ENCODE peak calls at places on chromosomes 13 and 19, in nine cellular contexts. C is HT-29; Y is stimulated activated naive CD4-positive, alpha-beta T cell treated with Interleukin-2 at 50 U/mL for 16 hours; T is amygdala; I is amniotic stem cell; X is stromal cell of bone marrow; D is heart right ventricle; G is neural progenitor cell; H is hypothalamus. J is an unnamed sample.

GRCh38 chr13:93624371-93624777 is 397.8 kb downstream of the GPC6 start:
- DNase-seq in D (no peak), Y (no peak), X (no peak), C (no peak), H (no peak), I (no peak), G (no peak), T (no peak), J (no peak)

GRCh38 chr13:44816701-44817684 is 172.3 kb downstream of the NUFIP1 start:
- DNase-seq in H (no peak), I (no peak), X (no peak), T (no peak), G (no peak), Y (no peak), D (no peak), C (no peak), J (no peak)

GRCh38 chr13:99432637-99433542 is 68.4 kb upstream of the TM9SF2 start:
- DNase-seq in Y (peak), I (peak), D (peak), C (peak), G (peak), T (peak), H (peak), X (peak), J (no peak)

GRCh38 chr13:40191186-40191980 is 475.1 kb downstream of the FOXO1 start:
- DNase-seq in D (no peak), G (no peak), C (no peak), T (no peak), I (no peak), X (no peak), Y (no peak), H (peak), J (no peak)

GRCh38 chr19:38061294-38061693 is 154.3 kb downstream of the SIPA1L3 start:
- DNase-seq in H (no peak), I (peak), G (no peak), D (no peak), T (no peak), Y (no peak), X (no peak), C (no peak), J (no peak)

GRCh38 chr13:28796938-28797257 is 23.2 kb upstream of the MTUS2 start:
- DNase-seq in H (no peak), I (no peak), T (no peak), X (no peak), G (no peak), D (no peak), Y (no peak), C (no peak), J (no peak)

GRCh38 chr13:75550159-75550567 is 572 bp downstream of the UCHL3 start:
- DNase-seq in G (peak), T (no peak), D (no peak), X (peak), I (peak), Y (peak), C (peak), H (no peak), J (no peak)

GRCh38 chr19:49150106-49150943 is 4.9 kb downstream of the HRC start:
- DNase-seq in C (peak), X (peak), H (peak), G (peak), T (peak), I (no peak), Y (peak), D (peak), J (peak)

GRCh38 chr19:44308011-44308410 is 3.2 kb upstream of the ZNF235 start:
- DNase-seq in T (no peak), X (no peak), H (no peak), G (no peak), I (no peak), C (no peak), D (no peak), Y (no peak), J (no peak)

GRCh38 chr13:32587014-32587773 is 942 bp downstream of the PDS5B start:
- DNase-seq in D (peak), Y (peak), H (peak), G (peak), C (peak), T (peak), X (peak), I (peak), J (peak)

GRCh38 chr13:44299544-44299943 is 74.1 kb upstream of the SERP2 start:
- DNase-seq in T (no peak), X (no peak), C (no peak), H (no peak), I (no peak), D (no peak), Y (no peak), G (no peak), J (no peak)

GRCh38 chr19:5823579-5824281 is 15.8 kb downstream of the FUT6 start:
- DNase-seq in T (no peak), H (no peak), C (peak), Y (no peak), G (no peak), I (no peak), X (no peak), D (no peak), J (no peak)

GRCh38 chr13:21550918-21551317 is 53.1 kb downstream of the MICU2 start:
- DNase-seq in Y (no peak), H (no peak), G (no peak), I (no peak), X (no peak), T (no peak), C (no peak), D (no peak), J (no peak)

GRCh38 chr13:64272681-64273080 is 2857.0 kb upstream of the PCDH20 start:
- DNase-seq in H (no peak), G (no peak), I (no peak), C (no peak), X (no peak), T (no peak), Y (no peak), D (no peak), J (no peak)

GRCh38 chr13:42996584-42996983 is 4.5 kb upstream of the EPSTI1 start:
- DNase-seq in X (peak), I (peak), G (no peak), C (no peak), D (no peak), T (no peak), Y (no peak), H (no peak), J (no peak)

GRCh38 chr13:44165172-44165894 is 208.3 kb upstream of the SERP2 start:
- DNase-seq in H (no peak), T (no peak), D (no peak), G (no peak), Y (no peak), I (no peak), X (no peak), C (no peak), J (no peak)

GRCh38 chr13:92224052-92224821 is 825.8 kb downstream of the GPC5 start:
- DNase-seq in T (no peak), Y (no peak), G (no peak), H (no peak), D (no peak), I (no peak), X (peak), C (no peak), J (no peak)

GRCh38 chr13:43074824-43075510 is 51.6 kb downstream of the DNAJC15 start:
- DNase-seq in D (no peak), T (no peak), I (no peak), G (no peak), Y (no peak), X (no peak), H (no peak), C (no peak), J (no peak)

GRCh38 chr19:41919948-41920712 is 8.1 kb downstream of the ERFL start:
- DNase-seq in H (no peak), Y (no peak), C (no peak), D (no peak), T (no peak), X (no peak), G (no peak), I (no peak), J (no peak)

GRCh38 chr13:94112227-94112626 is 367.3 kb downstream of the DCT start:
- DNase-seq in G (no peak), D (no peak), H (no peak), Y (no peak), X (peak), I (peak), T (no peak), C (no peak), J (no peak)

GRCh38 chr19:2586196-2586595 is 110.3 kb downstream of the GADD45B start:
- DNase-seq in H (no peak), X (no peak), D (no peak), G (no peak), C (no peak), I (no peak), T (no peak), Y (no peak), J (no peak)

GRCh38 chr19:49872245-49873148 is 4.7 kb downstream of the AKT1S1 start:
- DNase-seq in I (no peak), H (no peak), G (no peak), T (no peak), X (no peak), C (no peak), D (no peak), Y (no peak), J (no peak)

GRCh38 chr19:32830231-32831014 is 39.1 kb downstream of the SLC7A9 start:
- DNase-seq in H (no peak), I (no peak), Y (no peak), D (no peak), T (no peak), G (no peak), X (peak), C (no peak), J (no peak)

GRCh38 chr13:48412100-48412556 is 785 bp downstream of the LPAR6 start:
- DNase-seq in C (peak), G (no peak), I (no peak), D (no peak), H (no peak), X (no peak), T (no peak), Y (no peak), J (no peak)

GRCh38 chr19:3233116-3233515 is 8.7 kb downstream of the CELF5 start:
- DNase-seq in C (no peak), D (no peak), X (no peak), I (no peak), T (no peak), H (no peak), G (no peak), Y (no peak), J (no peak)

GRCh38 chr19:36160821-36161596 is 8.8 kb upstream of the COX7A1 start:
- DNase-seq in D (no peak), X (no peak), G (no peak), Y (no peak), I (no peak), C (no peak), H (no peak), T (no peak), J (no peak)

GRCh38 chr13:105552078-105552477 is 983.4 kb downstream of the EFNB2 start:
- DNase-seq in G (no peak), C (no peak), H (no peak), T (no peak), X (no peak), Y (no peak), I (no peak), D (no peak), J (no peak)

GRCh38 chr13:45521292-45521691 is 56.6 kb downstream of the COG3 start:
- DNase-seq in Y (no peak), T (no peak), X (peak), I (peak), H (no peak), D (no peak), C (no peak), G (no peak), J (no peak)

GRCh38 chr13:111265701-111266035 is 54.8 kb upstream of the TEX29 start:
- DNase-seq in X (no peak), H (no peak), Y (no peak), G (peak), D (no peak), T (no peak), I (no peak), C (no peak), J (no peak)

GRCh38 chr19:5318306-5318705 is 22.3 kb downstream of the PTPRS start:
- DNase-seq in T (no peak), Y (no peak), D (no peak), I (no peak), X (no peak), H (no peak), G (no peak), C (no peak), J (no peak)

GRCh38 chr13:83019986-83020385 is 862.3 kb downstream of the SLITRK1 start:
- DNase-seq in Y (no peak), C (no peak), I (no peak), T (no peak), D (no peak), X (peak), H (no peak), G (no peak), J (no peak)

GRCh38 chr19:39428309-39429112 is 7.2 kb downstream of the RPS16 start:
- DNase-seq in G (peak), Y (no peak), I (peak), D (peak), C (peak), X (peak), H (no peak), T (no peak), J (no peak)

GRCh38 chr19:35661995-35662340 is 4.3 kb upstream of the UPK1A start:
- DNase-seq in C (no peak), G (no peak), I (no peak), D (no peak), Y (no peak), H (no peak), T (no peak), X (no peak), J (no peak)

GRCh38 chr19:1270168-1270853 is 1.2 kb downstream of the CIRBP start:
- DNase-seq in G (no peak), H (no peak), T (no peak), C (no peak), X (no peak), Y (no peak), I (no peak), D (no peak), J (no peak)

GRCh38 chr19:53892981-53893325 is 11.0 kb downstream of the PRKCG start:
- DNase-seq in Y (no peak), H (no peak), T (no peak), C (peak), D (no peak), G (peak), X (no peak), I (no peak), J (no peak)